ENCODE peak calls at places on chromosomes 7 and 10, in four cellular contexts. Z, J, F and Y are unnamed samples.
A peak's percentile ranks its signal among the peaks of the same experiment; 100 is the strongest.

GRCh38 chr10:77939561-77940001 is 13.0 kb upstream of the DLG5 start:
- DNase-seq in Z (no peak), J (no peak), F (peak; percentile 34), Y (no peak)

GRCh38 chr10:132132391-132132841 is 54.3 kb upstream of the DPYSL4 start:
- DNase-seq in Z (no peak), J (no peak), F (no peak), Y (no peak)

GRCh38 chr7:114856625-114857024 is 65.3 kb upstream of the MDFIC start:
- DNase-seq in Z (no peak), J (no peak), F (peak; percentile 39), Y (no peak)

GRCh38 chr7:112869111-112869774 is 79.0 kb upstream of the TMEM168 start:
- DNase-seq in Z (peak; percentile 59), J (peak; percentile 82), F (peak; percentile 53), Y (peak; percentile 74)

GRCh38 chr10:93390691-93391090 is 91.4 kb downstream of the MYOF start:
- DNase-seq in Z (no peak), J (no peak), F (no peak), Y (no peak)

GRCh38 chr10:129959544-129960492 is 4.3 kb downstream of the EBF3 start:
- DNase-seq in Z (no peak), J (no peak), F (peak; percentile 65), Y (no peak)

GRCh38 chr7:51316666-51317581 is at the start of gene COBL:
- DNase-seq in Z (no peak), J (peak; percentile 77), F (peak; percentile 72), Y (peak; percentile 29)

GRCh38 chr10:49115015-49115795 is at the start of gene VSTM4:
- DNase-seq in Z (no peak), J (peak; percentile 32), F (peak; percentile 82), Y (no peak)

GRCh38 chr7:144969787-144970186 is 133.9 kb upstream of the TPK1 start:
- DNase-seq in Z (no peak), J (no peak), F (no peak), Y (no peak)

GRCh38 chr7:149450821-149451220 is 10.0 kb downstream of the ZNF777 start:
- DNase-seq in Z (no peak), J (no peak), F (no peak), Y (no peak)

GRCh38 chr10:49678827-49679479 is 498 bp upstream of the C10orf53 start:
- DNase-seq in Z (no peak), J (no peak), F (no peak), Y (no peak)

GRCh38 chr10:62511238-62511637 is 137.1 kb downstream of the ZNF365 start:
- DNase-seq in Z (no peak), J (no peak), F (no peak), Y (no peak)

GRCh38 chr7:3215624-3216585 is 85.1 kb upstream of the SDK1 start:
- DNase-seq in Z (no peak), J (no peak), F (no peak), Y (peak; percentile 55)

GRCh38 chr10:104209575-104210198 is 22.5 kb downstream of the CFAP43 start:
- DNase-seq in Z (peak; percentile 31), J (peak; percentile 49), F (peak; percentile 73), Y (peak; percentile 55)

GRCh38 chr10:118957966-118958365 is 71.5 kb upstream of the NANOS1 start:
- DNase-seq in Z (no peak), J (peak; percentile 19), F (no peak), Y (no peak)

GRCh38 chr7:142811154-142811737 is 40.5 kb downstream of the PRSS2 start:
- DNase-seq in Z (peak; percentile 85), J (no peak), F (peak; percentile 82), Y (peak; percentile 74)

GRCh38 chr10:118873738-118874105 is 119.0 kb upstream of the CACUL1 start:
- DNase-seq in Z (no peak), J (no peak), F (no peak), Y (peak; percentile 7)

GRCh38 chr10:105658696-105659095 is 1017.6 kb downstream of the SORCS3 start:
- DNase-seq in Z (no peak), J (no peak), F (no peak), Y (no peak)

GRCh38 chr7:21044913-21045312 is 258.2 kb upstream of the SP8 start:
- DNase-seq in Z (no peak), J (no peak), F (no peak), Y (no peak)

GRCh38 chr10:43237631-43238446 is 29.0 kb downstream of the RASGEF1A start:
- DNase-seq in Z (no peak), J (peak; percentile 23), F (no peak), Y (no peak)

GRCh38 chr7:7576344-7576743 is 9.7 kb downstream of the MIOS start:
- DNase-seq in Z (no peak), J (no peak), F (no peak), Y (no peak)
- H2AFZ ChIP-seq in Z (no peak overlapping the region), J (no peak overlapping the region), F (no peak overlapping the region), Y (no peak overlapping the region)

GRCh38 chr7:27602766-27603165 is 59.9 kb downstream of the HIBADH start:
- DNase-seq in Z (no peak), J (peak; percentile 55), F (peak; percentile 69), Y (no peak)
- H3K4me1 ChIP-seq in Z (no peaks in the 10 kb centered on the region), J (no peaks in the 10 kb centered on the region), F (peaks cover 55% of the 10 kb centered on the region), Y (peaks cover 30% of the 10 kb centered on the region)

DNA sequence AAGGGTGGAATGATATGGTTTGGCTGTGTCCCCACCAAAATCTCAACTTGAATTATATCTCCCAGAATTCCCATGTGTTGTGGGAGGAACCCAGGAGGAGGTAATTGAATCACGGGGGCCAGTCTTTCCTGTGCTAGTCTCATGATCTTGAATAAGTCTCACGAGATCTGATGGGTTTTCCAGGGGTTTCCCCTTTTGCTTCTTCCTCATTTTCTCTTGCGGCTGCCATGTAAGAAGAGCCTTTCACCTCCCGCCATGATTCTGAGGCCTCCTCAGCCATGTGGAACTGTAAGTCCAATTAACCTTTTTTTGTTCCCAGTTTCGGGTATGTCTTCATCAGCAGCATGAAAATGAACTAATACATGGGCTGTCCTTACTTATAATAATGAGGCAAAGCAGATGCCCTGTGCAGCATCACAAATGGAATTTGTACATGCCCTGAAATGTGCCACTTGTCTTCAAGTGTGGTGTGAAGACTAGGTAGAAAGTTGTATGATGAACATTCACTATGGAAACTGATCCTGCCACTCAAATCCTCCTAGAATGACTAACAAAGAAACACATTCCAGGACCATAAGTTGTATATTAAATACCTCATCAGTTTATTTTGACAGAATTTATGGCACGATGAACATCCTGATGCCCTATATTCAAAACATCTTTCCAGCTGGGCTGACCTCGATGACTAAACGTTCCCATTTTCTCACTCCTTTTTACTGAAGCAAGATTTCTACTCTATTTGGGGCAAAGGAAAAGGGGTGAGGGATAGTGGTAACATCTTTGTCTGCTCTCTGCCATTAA is 122.8 kb upstream of the CTTNBP2 start:
- DNase-seq in Z (no peak), J (no peak), F (no peak), Y (peak; percentile 68)
- H2AFZ ChIP-seq in Z (no peak overlapping the region), J (no peak overlapping the region), F (no peak overlapping the region), Y (no peak overlapping the region)

GRCh38 chr10:11183000-11183399 is 165.3 kb downstream of the CELF2 start:
- DNase-seq in Z (no peak), J (no peak), F (no peak), Y (no peak)

GRCh38 chr10:11180228-11180627 is 162.6 kb downstream of the CELF2 start:
- DNase-seq in Z (no peak), J (no peak), F (no peak), Y (no peak)

GRCh38 chr10:11184093-11184492 is 166.4 kb downstream of the CELF2 start:
- DNase-seq in Z (no peak), J (no peak), F (no peak), Y (no peak)

GRCh38 chr10:11179231-11180105 is 161.8 kb downstream of the CELF2 start:
- DNase-seq in Z (peak; percentile 37), J (no peak), F (no peak), Y (no peak)

DNA sequence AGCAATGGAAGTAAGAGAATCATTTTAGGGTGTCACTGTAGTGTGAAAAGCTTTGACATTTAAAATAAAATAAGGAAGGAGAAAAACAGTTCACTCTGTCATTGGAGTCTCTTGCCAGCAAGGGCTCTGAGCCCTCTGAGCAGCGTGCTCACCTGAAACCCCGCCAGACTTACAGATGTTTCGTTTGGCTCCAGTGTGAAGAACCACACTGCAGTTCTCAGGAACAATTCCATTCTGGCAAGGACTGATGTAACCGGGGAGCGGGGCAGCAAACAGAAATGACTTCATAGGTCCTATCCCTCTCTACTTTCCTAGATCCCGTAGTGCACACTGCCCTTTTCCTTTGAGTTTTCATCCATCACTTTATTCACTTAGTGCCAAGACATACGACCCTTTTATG is 164.3 kb downstream of the CELF2 start:
- DNase-seq in Z (no peak), J (no peak), F (no peak), Y (no peak)
- H3K4me1 ChIP-seq in Z (peaks cover 37% of the 10 kb centered on the region), J (no peaks in the 10 kb centered on the region), F (peaks cover 6% of the 10 kb centered on the region), Y (no peaks in the 10 kb centered on the region)

DNA sequence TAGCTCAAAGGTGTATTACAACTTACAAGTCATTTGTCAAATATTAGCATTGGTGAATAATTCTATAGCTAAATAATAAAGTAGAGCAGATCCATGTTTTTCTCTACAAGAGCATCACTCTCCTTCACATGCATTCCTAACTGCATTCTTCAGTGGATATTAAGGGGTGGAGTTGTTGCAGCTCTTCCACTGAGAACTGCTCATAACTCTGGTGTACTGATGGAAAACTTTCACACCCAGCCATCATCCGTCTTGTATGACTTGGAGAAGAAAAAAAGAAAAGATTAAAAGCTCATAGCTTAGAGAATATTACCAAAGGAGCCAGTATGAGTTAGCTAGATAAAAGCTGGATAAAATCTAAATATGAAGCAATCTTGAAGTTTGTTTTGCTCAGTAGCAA is 10.2 kb upstream of the FAM13C start:
- DNase-seq in Z (no peak), J (no peak), F (no peak), Y (no peak)
- H2AFZ ChIP-seq in Z (no peak overlapping the region), J (no peak overlapping the region), F (no peak overlapping the region), Y (no peak overlapping the region)

GRCh38 chr7:157361537-157361936 is 24.7 kb downstream of the DNAJB6 start:
- DNase-seq in Z (no peak), J (no peak), F (no peak), Y (no peak)
- H3K4me1 ChIP-seq in Z (no peaks in the 10 kb centered on the region), J (peaks cover 2% of the 10 kb centered on the region), F (no peaks in the 10 kb centered on the region), Y (no peaks in the 10 kb centered on the region)

GRCh38 chr10:6128087-6128486 is 39.3 kb downstream of the RBM17 start:
- DNase-seq in Z (no peak), J (no peak), F (no peak), Y (no peak)

GRCh38 chr10:6124666-6125065 is 35.8 kb downstream of the RBM17 start:
- DNase-seq in Z (no peak), J (no peak), F (no peak), Y (no peak)

GRCh38 chr10:6130851-6131470 is 42.1 kb downstream of the RBM17 start:
- DNase-seq in Z (no peak), J (no peak), F (no peak), Y (no peak)

GRCh38 chr10:6133331-6134098 is 44.7 kb downstream of the RBM17 start:
- DNase-seq in Z (no peak), J (no peak), F (no peak), Y (no peak)

DNA sequence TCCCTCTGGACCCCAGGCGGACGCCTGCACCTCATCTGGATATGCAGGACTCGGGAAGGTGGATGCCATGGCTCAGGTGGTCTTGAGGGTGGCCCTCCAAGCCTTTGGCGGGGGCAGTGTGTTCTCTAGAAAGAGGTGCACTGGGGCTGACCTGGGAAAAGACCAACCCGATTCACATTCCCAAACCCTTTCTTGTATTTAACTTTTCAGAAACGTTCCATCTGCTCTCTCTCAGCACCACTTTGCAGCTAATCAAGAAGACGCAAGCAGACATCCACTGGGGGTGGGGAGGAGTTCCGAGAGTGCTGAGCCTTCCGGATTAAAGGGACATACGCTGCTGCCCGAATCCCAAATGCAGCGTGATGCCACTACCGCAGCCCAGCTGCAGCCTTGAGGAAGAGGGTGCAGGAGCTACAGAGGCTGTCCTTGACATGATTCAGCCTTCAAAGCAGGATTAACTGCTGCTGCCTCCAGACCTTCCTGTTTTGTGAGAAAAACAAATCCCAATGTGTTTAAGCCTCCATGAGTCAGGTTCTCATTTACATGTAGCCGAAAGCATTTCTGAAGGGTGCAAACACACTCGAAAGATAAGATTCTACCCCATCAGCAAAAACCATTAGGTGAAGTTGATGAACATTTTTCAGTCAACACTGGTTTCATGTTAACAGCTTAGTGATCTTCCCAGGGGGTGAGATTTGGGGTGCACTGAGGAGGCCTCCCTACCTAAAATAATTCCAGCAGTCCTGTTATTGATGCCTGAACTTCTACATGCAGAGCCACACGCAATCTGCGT is 40.0 kb downstream of the RBM17 start:
- DNase-seq in Z (no peak), J (no peak), F (peak; percentile 62), Y (no peak)
- H2AFZ ChIP-seq in Z (no peak overlapping the region), J (no peak overlapping the region), F (peak overlapping the region; percentile 30), Y (no peak overlapping the region)